ENCODE peak calls at places on chromosomes 1 and 21, in four cellular contexts. One of them, this sample, is unnamed.

GRCh38 chr1:172837816-172838680 is 179.1 kb downstream of the FASLG start:
- DNase-seq in CD8-positive, alpha-beta memory T cell: peak
- DNase-seq in left lung: no peak
- DNase-seq in stomach: no peak
- DNase-seq in this sample: no peak

GRCh38 chr1:33036051-33036525 is 595 bp downstream of the AK2 start:
- DNase-seq in CD8-positive, alpha-beta memory T cell: no peak
- DNase-seq in left lung: no peak
- DNase-seq in stomach: no peak
- DNase-seq in this sample: peak

GRCh38 chr1:117001254-117001927 is at the start of gene CD101:
- DNase-seq in CD8-positive, alpha-beta memory T cell: peak
- DNase-seq in left lung: no peak
- DNase-seq in stomach: no peak
- DNase-seq in this sample: no peak

GRCh38 chr1:113874017-113874879 is 2.7 kb upstream of the PTPN22 start:
- DNase-seq in CD8-positive, alpha-beta memory T cell: peak
- DNase-seq in left lung: no peak
- DNase-seq in stomach: no peak
- DNase-seq in this sample: no peak

GRCh38 chr1:62439652-62440371 is 3.0 kb downstream of the USP1 start:
- DNase-seq in CD8-positive, alpha-beta memory T cell: no peak
- DNase-seq in left lung: no peak
- DNase-seq in stomach: no peak
- DNase-seq in this sample: no peak

GRCh38 chr1:222331340-222331739 is 216.6 kb downstream of the HHIPL2 start:
- DNase-seq in CD8-positive, alpha-beta memory T cell: no peak
- DNase-seq in left lung: no peak
- DNase-seq in stomach: no peak
- DNase-seq in this sample: no peak

GRCh38 chr1:32266926-32267645 is 16.0 kb downstream of the LCK start:
- DNase-seq in CD8-positive, alpha-beta memory T cell: peak
- DNase-seq in left lung: no peak
- DNase-seq in stomach: no peak
- DNase-seq in this sample: no peak

GRCh38 chr1:221796700-221797099 is 54.8 kb upstream of the DUSP10 start:
- DNase-seq in CD8-positive, alpha-beta memory T cell: no peak
- DNase-seq in left lung: no peak
- DNase-seq in stomach: no peak
- DNase-seq in this sample: no peak

GRCh38 chr1:68197891-68198290 is 34.4 kb downstream of the WLS start:
- DNase-seq in CD8-positive, alpha-beta memory T cell: no peak
- DNase-seq in left lung: no peak
- DNase-seq in stomach: no peak
- DNase-seq in this sample: peak

GRCh38 chr1:198577444-198577843 is 37.0 kb upstream of the ATP6V1G3 start:
- DNase-seq in CD8-positive, alpha-beta memory T cell: no peak
- DNase-seq in left lung: no peak
- DNase-seq in stomach: no peak
- DNase-seq in this sample: no peak

GRCh38 chr1:102239247-102239646 is 242.5 kb upstream of the OLFM3 start:
- DNase-seq in CD8-positive, alpha-beta memory T cell: no peak
- DNase-seq in left lung: no peak
- DNase-seq in stomach: no peak
- DNase-seq in this sample: no peak

GRCh38 chr1:26434161-26434752 is 2.1 kb downstream of the DHDDS start:
- DNase-seq in CD8-positive, alpha-beta memory T cell: no peak
- DNase-seq in left lung: no peak
- DNase-seq in stomach: no peak
- DNase-seq in this sample: no peak

GRCh38 chr1:23483327-23484252 is at the start of gene ASAP3:
- DNase-seq in CD8-positive, alpha-beta memory T cell: peak
- DNase-seq in left lung: peak
- DNase-seq in stomach: peak
- DNase-seq in this sample: peak

GRCh38 chr1:43293171-43293570 is 7.6 kb upstream of the TIE1 start:
- DNase-seq in CD8-positive, alpha-beta memory T cell: no peak
- DNase-seq in left lung: no peak
- DNase-seq in stomach: no peak
- DNase-seq in this sample: no peak

GRCh38 chr1:27135920-27136551 is 18.9 kb downstream of the SLC9A1 start:
- DNase-seq in CD8-positive, alpha-beta memory T cell: peak
- DNase-seq in left lung: peak
- DNase-seq in stomach: peak
- DNase-seq in this sample: no peak

GRCh38 chr1:17507916-17508315 is 31.6 kb upstream of the ARHGEF10L start:
- DNase-seq in CD8-positive, alpha-beta memory T cell: no peak
- DNase-seq in left lung: no peak
- DNase-seq in stomach: no peak
- DNase-seq in this sample: no peak

GRCh38 chr1:53327183-53327941 is 508 bp downstream of the LRP8 start:
- DNase-seq in CD8-positive, alpha-beta memory T cell: peak
- DNase-seq in left lung: peak
- DNase-seq in stomach: no peak
- DNase-seq in this sample: no peak

GRCh38 chr1:229759037-229759435 is 133.0 kb downstream of the URB2 start:
- DNase-seq in CD8-positive, alpha-beta memory T cell: no peak
- DNase-seq in left lung: no peak
- DNase-seq in stomach: no peak
- DNase-seq in this sample: no peak

GRCh38 chr1:24739241-24739640 is 6.0 kb upstream of the CLIC4 start:
- DNase-seq in CD8-positive, alpha-beta memory T cell: no peak
- DNase-seq in left lung: no peak
- DNase-seq in stomach: no peak
- DNase-seq in this sample: no peak

GRCh38 chr1:39214714-39214997 is 10.2 kb downstream of the MACF1 start:
- DNase-seq in CD8-positive, alpha-beta memory T cell: no peak
- DNase-seq in left lung: no peak
- DNase-seq in stomach: no peak
- DNase-seq in this sample: no peak

GRCh38 chr1:163055005-163055404 is 14.2 kb upstream of the RGS4 start:
- DNase-seq in CD8-positive, alpha-beta memory T cell: no peak
- DNase-seq in left lung: no peak
- DNase-seq in stomach: no peak
- DNase-seq in this sample: no peak

GRCh38 chr1:47474278-47475193 is 36.7 kb downstream of the FOXD2 start:
- DNase-seq in CD8-positive, alpha-beta memory T cell: no peak
- DNase-seq in left lung: no peak
- DNase-seq in stomach: no peak
- DNase-seq in this sample: no peak

GRCh38 chr1:35882586-35882944 is 444 bp upstream of the AGO1 start:
- DNase-seq in CD8-positive, alpha-beta memory T cell: no peak
- DNase-seq in left lung: no peak
- DNase-seq in stomach: no peak
- DNase-seq in this sample: no peak

GRCh38 chr1:79781261-79781660 is 774.7 kb upstream of the ADGRL4 start:
- DNase-seq in CD8-positive, alpha-beta memory T cell: no peak
- DNase-seq in left lung: no peak
- DNase-seq in stomach: no peak
- DNase-seq in this sample: no peak

GRCh38 chr1:192474080-192474683 is 101.4 kb upstream of the RGS1 start:
- DNase-seq in CD8-positive, alpha-beta memory T cell: peak
- DNase-seq in left lung: no peak
- DNase-seq in stomach: no peak
- DNase-seq in this sample: no peak

GRCh38 chr1:153384996-153385580 is 5.8 kb downstream of the S100A8 start:
- DNase-seq in CD8-positive, alpha-beta memory T cell: no peak
- DNase-seq in left lung: no peak
- DNase-seq in stomach: no peak
- DNase-seq in this sample: no peak

GRCh38 chr1:193705473-193706074 is 519.2 kb upstream of the B3GALT2 start:
- DNase-seq in CD8-positive, alpha-beta memory T cell: no peak
- DNase-seq in left lung: peak
- DNase-seq in stomach: no peak
- DNase-seq in this sample: no peak

GRCh38 chr1:178541396-178541795 is 28.5 kb downstream of the TEX35 start:
- DNase-seq in CD8-positive, alpha-beta memory T cell: no peak
- DNase-seq in left lung: no peak
- DNase-seq in stomach: no peak
- DNase-seq in this sample: no peak

GRCh38 chr1:44862829-44863406 is 19.9 kb upstream of the PTCH2 start:
- DNase-seq in CD8-positive, alpha-beta memory T cell: no peak
- DNase-seq in left lung: no peak
- DNase-seq in stomach: no peak
- DNase-seq in this sample: no peak

GRCh38 chr1:44854985-44855384 is 11.9 kb upstream of the PTCH2 start:
- DNase-seq in CD8-positive, alpha-beta memory T cell: no peak
- DNase-seq in left lung: no peak
- DNase-seq in stomach: no peak
- DNase-seq in this sample: no peak

GRCh38 chr1:44855742-44856141 is 12.7 kb upstream of the PTCH2 start:
- DNase-seq in CD8-positive, alpha-beta memory T cell: no peak
- DNase-seq in left lung: no peak
- DNase-seq in stomach: no peak
- DNase-seq in this sample: no peak

GRCh38 chr1:44857446-44857845 is 14.4 kb upstream of the PTCH2 start:
- DNase-seq in CD8-positive, alpha-beta memory T cell: no peak
- DNase-seq in left lung: no peak
- DNase-seq in stomach: no peak
- DNase-seq in this sample: no peak

GRCh38 chr1:44860891-44861290 is 17.8 kb upstream of the PTCH2 start:
- DNase-seq in CD8-positive, alpha-beta memory T cell: no peak
- DNase-seq in left lung: no peak
- DNase-seq in stomach: no peak
- DNase-seq in this sample: no peak
- H3K4me3 ChIP-seq in CD8-positive, alpha-beta memory T cell: no peak
- H3K4me3 ChIP-seq in left lung: no peak
- H3K4me3 ChIP-seq in stomach: no peak
- H3K4me3 ChIP-seq in this sample: no peak

DNA sequence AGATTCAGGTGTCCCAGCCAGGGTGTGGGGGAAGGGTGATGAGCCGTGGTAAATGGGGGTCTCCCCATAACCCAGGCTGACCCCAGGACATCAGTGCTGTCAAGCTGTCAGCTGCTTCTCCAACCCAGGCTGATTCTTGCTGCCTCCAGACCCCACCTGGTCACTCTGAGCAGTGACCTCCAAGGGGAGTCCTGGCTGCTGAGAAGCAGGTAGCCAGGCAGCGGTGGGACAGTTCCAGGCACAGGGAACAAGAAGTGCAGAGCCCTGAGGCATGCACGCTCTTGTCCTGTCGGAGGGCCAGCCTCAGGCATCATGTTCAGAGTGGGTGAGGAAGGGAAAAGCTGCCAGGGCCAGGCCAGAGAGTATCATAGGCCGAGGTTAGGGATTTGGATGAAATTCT is 1.1 kb downstream of the ESPN start:
- DNase-seq in CD8-positive, alpha-beta memory T cell: no peak
- DNase-seq in left lung: no peak
- DNase-seq in stomach: no peak
- DNase-seq in this sample: no peak
- H3K4me3 ChIP-seq in CD8-positive, alpha-beta memory T cell: no peak
- H3K4me3 ChIP-seq in left lung: no peak
- H3K4me3 ChIP-seq in stomach: no peak
- H3K4me3 ChIP-seq in this sample: no peak

GRCh38 chr21:45152265-45152746 is 77.9 kb downstream of the ADARB1 start:
- DNase-seq in CD8-positive, alpha-beta memory T cell: peak
- DNase-seq in left lung: peak
- DNase-seq in stomach: peak
- DNase-seq in this sample: no peak
- H3K4me3 ChIP-seq in CD8-positive, alpha-beta memory T cell: no peak
- H3K4me3 ChIP-seq in left lung: no peak
- H3K4me3 ChIP-seq in stomach: no peak
- H3K4me3 ChIP-seq in this sample: no peak

DNA sequence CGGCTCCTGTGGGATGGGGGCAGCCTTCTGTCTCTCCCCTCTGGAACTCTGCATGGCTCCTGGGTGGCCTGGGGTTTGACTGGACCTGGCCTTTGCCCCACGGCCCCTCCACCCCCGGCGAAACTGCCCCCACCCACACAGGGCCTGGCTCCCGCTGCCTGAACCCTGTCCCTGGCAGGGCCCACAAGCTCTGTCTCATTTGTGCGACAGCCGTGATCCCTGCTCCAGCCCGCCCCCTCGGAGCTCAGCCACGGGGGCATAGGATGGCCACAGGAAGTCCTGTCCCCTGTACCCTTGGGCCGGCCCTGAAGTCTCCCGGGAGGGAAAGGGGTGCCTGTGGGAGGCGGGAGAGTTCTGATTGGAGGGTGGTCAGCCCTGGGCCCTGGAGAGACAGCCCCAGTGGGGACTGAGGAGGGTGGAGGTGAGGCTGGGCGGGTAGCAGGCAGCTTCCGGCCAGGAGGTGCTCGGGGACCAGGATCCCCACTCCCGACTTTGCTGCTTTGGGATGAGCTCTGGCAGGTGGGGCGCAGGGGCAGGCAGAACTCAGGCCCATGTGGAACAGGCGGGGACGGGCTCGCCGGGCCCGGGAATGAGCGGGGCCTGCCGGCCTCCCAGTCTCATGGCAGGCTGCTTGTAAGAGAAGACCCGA is 45.1 kb downstream of the SLX9 start:
- DNase-seq in CD8-positive, alpha-beta memory T cell: no peak
- DNase-seq in left lung: peak
- DNase-seq in stomach: no peak
- DNase-seq in this sample: peak
- H3K4me3 ChIP-seq in CD8-positive, alpha-beta memory T cell: no peak
- H3K4me3 ChIP-seq in left lung: no peak
- H3K4me3 ChIP-seq in stomach: no peak
- H3K4me3 ChIP-seq in this sample: no peak

DNA sequence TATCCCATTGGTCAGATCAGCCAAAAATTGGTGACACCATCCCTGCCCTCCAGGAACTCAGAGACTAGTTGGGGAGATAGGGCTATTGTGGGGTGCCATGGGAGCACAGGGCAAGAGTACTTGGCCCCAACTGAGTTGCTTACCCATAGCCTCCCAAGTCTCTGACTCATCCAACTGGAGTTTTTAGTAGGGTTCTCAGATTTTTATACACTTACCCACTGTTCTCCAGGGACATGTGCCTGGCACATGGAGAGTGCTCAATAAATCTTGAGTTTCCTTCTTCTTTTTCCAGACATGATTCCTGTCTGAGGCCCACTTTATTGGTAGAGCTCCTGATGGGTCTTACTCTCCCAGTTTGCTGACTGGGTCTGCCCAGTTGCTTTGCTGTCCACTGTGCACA is 56.7 kb downstream of the OVGP1 start:
- DNase-seq in CD8-positive, alpha-beta memory T cell: no peak
- DNase-seq in left lung: no peak
- DNase-seq in stomach: no peak
- DNase-seq in this sample: no peak
- H3K4me3 ChIP-seq in CD8-positive, alpha-beta memory T cell: no peak
- H3K4me3 ChIP-seq in left lung: no peak
- H3K4me3 ChIP-seq in stomach: no peak
- H3K4me3 ChIP-seq in this sample: no peak

GRCh38 chr1:21326861-21327344 is 36.6 kb upstream of the ECE1 start:
- DNase-seq in CD8-positive, alpha-beta memory T cell: no peak
- DNase-seq in left lung: no peak
- DNase-seq in stomach: no peak
- DNase-seq in this sample: peak
- H3K4me3 ChIP-seq in CD8-positive, alpha-beta memory T cell: no peak
- H3K4me3 ChIP-seq in left lung: no peak
- H3K4me3 ChIP-seq in stomach: no peak
- H3K4me3 ChIP-seq in this sample: no peak